ENCODE peak calls at places on chromosomes 5 and 9, in four cellular contexts. V, R, D and M are unnamed samples.

GRCh38 chr5:109455598-109456096 is 45.9 kb upstream of the PJA2 start:
- DNase-seq in V (peak; percentile 100), R (peak; percentile 99), D (no peak), M (no peak)

GRCh38 chr5:435961-436640 is 6.9 kb upstream of the EXOC3 start:
- DNase-seq in V (peak; percentile 36), R (no peak), D (peak; percentile 63), M (no peak)

GRCh38 chr9:133534346-133535284 is at the start of gene ADAMTSL2:
- DNase-seq in V (no peak), R (peak; percentile 64), D (peak; percentile 92), M (no peak)

GRCh38 chr5:103228588-103228987 is 30.0 kb upstream of the MACIR start:
- DNase-seq in V (no peak), R (no peak), D (no peak), M (no peak)

GRCh38 chr5:108661590-108662219 is 86.0 kb upstream of the FER start:
- DNase-seq in V (peak; percentile 85), R (peak; percentile 44), D (no peak), M (no peak)

GRCh38 chr5:104299998-104300706 is 737.6 kb upstream of the NUDT12 start:
- DNase-seq in D (no peak), R (no peak), V (no peak), M (no peak)

GRCh38 chr5:16693879-16694278 is 77.1 kb upstream of the RETREG1 start:
- DNase-seq in D (no peak), R (no peak), V (no peak), M (no peak)

GRCh38 chr9:98248737-98249474 is 6.5 kb downstream of the TBC1D2 start:
- DNase-seq in V (peak; percentile 98), R (peak; percentile 97), D (peak; percentile 91), M (no peak)

GRCh38 chr9:35748239-35748857 is 680 bp downstream of the GBA2 start:
- DNase-seq in R (no peak), V (no peak), D (no peak), M (no peak)

GRCh38 chr5:107184066-107184465 is 486.7 kb downstream of the EFNA5 start:
- DNase-seq in V (peak; percentile 44), R (no peak), D (no peak), M (no peak)

GRCh38 chr5:179301796-179302195 is 43.5 kb downstream of the ADAMTS2 start:
- DNase-seq in D (peak; percentile 68), V (no peak), R (no peak), M (peak; percentile 81)

GRCh38 chr5:172778223-172778814 is 7.3 kb upstream of the DUSP1 start:
- DNase-seq in V (peak; percentile 95), R (peak; percentile 91), D (no peak), M (no peak)

GRCh38 chr5:52945040-52945439 is 44.1 kb upstream of the ITGA2 start:
- DNase-seq in V (no peak), D (no peak), R (no peak), M (no peak)

GRCh38 chr9:115328228-115328627 is 210.3 kb upstream of the TNC start:
- DNase-seq in V (peak; percentile 3), D (no peak), R (peak; percentile 94), M (no peak)

GRCh38 chr9:136225366-136225747 is 20.3 kb downstream of the QSOX2 start:
- DNase-seq in V (no peak), R (no peak), D (no peak), M (no peak)

GRCh38 chr5:128020012-128020411 is 63.6 kb upstream of the SLC12A2 start:
- DNase-seq in D (no peak), V (no peak), R (no peak), M (no peak)

GRCh38 chr9:72635197-72635596 is 113.8 kb downstream of the TMC1 start:
- DNase-seq in D (no peak), R (peak; percentile 26), V (no peak), M (no peak)

GRCh38 chr5:102670224-102670836 is 84.8 kb upstream of the PAM start:
- DNase-seq in D (no peak), V (peak; percentile 24), R (no peak), M (no peak)

GRCh38 chr9:33415152-33416038 is 13.0 kb upstream of the AQP7 start:
- DNase-seq in R (peak; percentile 11), D (peak; percentile 90), V (peak; percentile 88), M (no peak)

GRCh38 chr9:33858346-33858869 is 41.4 kb downstream of the UBE2R2 start:
- DNase-seq in V (no peak), D (no peak), R (peak; percentile 49), M (no peak)

GRCh38 chr9:138118601-138119071 is 241.1 kb downstream of the CACNA1B start:
- DNase-seq in D (peak; percentile 57), V (no peak), R (no peak), M (peak; percentile 76)

GRCh38 chr5:134510970-134511795 is 14.3 kb upstream of the JADE2 start:
- DNase-seq in D (peak; percentile 74), R (peak; percentile 83), V (peak; percentile 86), M (peak; percentile 15)

GRCh38 chr9:82057805-82058204 is 69.2 kb downstream of the SPATA31D1 start:
- DNase-seq in D (no peak), V (no peak), R (no peak), M (no peak)

GRCh38 chr5:145941096-145941676 is 4.8 kb downstream of the SH3RF2 start:
- DNase-seq in R (no peak), V (peak; percentile 75), D (no peak), M (no peak)

GRCh38 chr9:12784461-12785250 is 9.8 kb downstream of the LURAP1L start:
- DNase-seq in V (peak; percentile 99), R (peak; percentile 97), D (peak; percentile 62), M (no peak)

GRCh38 chr9:34570422-34571179 is 18.9 kb downstream of the CNTFR start:
- DNase-seq in R (no peak), D (no peak), V (no peak), M (no peak)

GRCh38 chr9:70441622-70442021 is 27.2 kb upstream of the KLF9 start:
- DNase-seq in D (no peak), R (no peak), V (no peak), M (no peak)

GRCh38 chr9:35464056-35465025 is 25.6 kb upstream of the RUSC2 start:
- DNase-seq in R (peak; percentile 9), V (peak; percentile 21), D (no peak), M (no peak)

GRCh38 chr9:91546574-91546973 is 122.9 kb upstream of the NFIL3 start:
- DNase-seq in R (peak; percentile 94), V (peak; percentile 79), D (no peak), M (no peak)

GRCh38 chr9:114769664-114770063 is 36.2 kb downstream of the TNFSF15 start:
- DNase-seq in V (no peak), R (peak; percentile 69), D (no peak), M (no peak)

GRCh38 chr5:94524841-94525697 is 93.3 kb downstream of the KIAA0825 start:
- DNase-seq in D (no peak), R (peak; percentile 43), V (peak; percentile 60), M (no peak)

GRCh38 chr5:1445895-1446601 is 808 bp upstream of the SLC6A3 start:
- DNase-seq in D (peak; percentile 68), V (no peak), R (no peak), M (peak; percentile 86)

GRCh38 chr9:76581752-76582151 is 122.8 kb downstream of the GCNT1 start:
- DNase-seq in D (no peak), R (no peak), V (no peak), M (no peak)

GRCh38 chr9:33737811-33738606 is 57.4 kb upstream of the PRSS3 start:
- DNase-seq in R (peak; percentile 44), D (no peak), V (peak; percentile 72), M (no peak)

GRCh38 chr9:123389698-123390097 is 33.7 kb downstream of the CRB2 start:
- DNase-seq in V (no peak), D (no peak), R (no peak), M (no peak)

GRCh38 chr5:150780180-150780692 is 1.7 kb downstream of the SMIM3 start:
- DNase-seq in D (peak; percentile 82), V (no peak), R (peak; percentile 66), M (no peak)

GRCh38 chr9:34929506-34930102 is 28.5 kb upstream of the PHF24 start:
- DNase-seq in V (peak; percentile 53), R (peak; percentile 14), D (no peak), M (no peak)

GRCh38 chr9:36818965-36819870 is 214.8 kb downstream of the PAX5 start:
- DNase-seq in R (peak; percentile 25), V (no peak), D (peak; percentile 75), M (peak; percentile 55)

GRCh38 chr5:102119252-102119651 is 176.8 kb downstream of the SLCO4C1 start:
- DNase-seq in D (no peak), R (no peak), V (no peak), M (no peak)

DNA sequence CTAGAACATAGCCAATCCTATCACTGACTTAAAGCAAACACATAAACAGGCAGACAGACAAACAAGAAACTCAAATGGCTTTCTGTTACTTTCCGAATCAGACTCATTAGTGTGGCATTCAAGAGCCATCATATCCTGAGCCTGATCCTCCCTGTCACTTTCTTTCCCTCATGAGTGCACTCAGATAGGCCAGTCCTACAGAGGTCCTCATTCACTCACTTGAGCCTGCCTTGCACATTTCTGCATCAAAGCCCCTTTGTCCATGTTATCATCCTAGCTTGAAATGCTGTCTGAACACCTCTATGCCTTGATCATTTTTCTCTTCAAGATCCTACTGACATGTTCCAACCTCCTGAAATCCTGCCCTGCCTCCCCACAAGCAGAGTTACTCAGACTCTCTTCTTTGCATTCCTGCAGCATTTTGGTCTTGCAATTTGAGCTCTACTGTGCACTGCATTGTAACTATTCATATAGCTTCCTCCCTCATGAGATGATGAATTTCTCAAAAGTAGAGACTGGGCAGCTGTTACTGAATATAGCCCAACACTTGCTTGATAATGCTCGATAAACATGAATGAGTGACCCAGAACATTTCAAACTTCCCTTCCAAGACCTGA is 126.9 kb downstream of the PALM2AKAP2 start:
- DNase-seq in V (peak; percentile 37), D (no peak), R (peak; percentile 61), M (no peak)
- TF ChIP-seq CTCF in V (no peak), D (no peak), R (no peak), M (peak; percentile 51)

GRCh38 chr5:143448518-143448917 is 45.0 kb upstream of the NR3C1 start:
- DNase-seq in D (no peak), V (no peak), R (no peak), M (no peak)
- TF ChIP-seq CTCF in D (no peak), V (no peak), R (no peak), M (no peak)

DNA sequence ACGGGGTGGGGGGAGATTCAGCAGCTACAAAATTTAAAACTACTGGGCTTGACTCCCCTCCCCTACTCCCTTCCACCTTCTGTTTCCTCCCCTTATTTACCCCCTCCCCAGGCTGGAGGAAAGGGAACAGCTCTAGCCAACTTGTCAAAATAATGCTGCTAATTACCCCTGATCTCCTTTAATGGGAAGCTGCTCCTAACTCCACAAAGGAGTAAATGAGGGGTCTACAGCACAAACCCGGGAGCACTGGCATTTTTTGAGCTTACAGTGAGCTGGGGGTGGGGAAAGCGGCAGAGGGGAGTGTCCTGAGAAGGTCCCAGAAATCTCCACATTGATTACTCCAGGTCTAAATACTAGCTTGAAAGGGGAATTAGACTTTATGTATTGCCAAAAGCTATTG is 3.0 kb downstream of the PTCH1 start:
- DNase-seq in V (no peak), R (no peak), D (no peak), M (no peak)
- TF ChIP-seq CTCF in V (no peak), R (no peak), D (no peak), M (no peak)

GRCh38 chr5:175711031-175711430 is 53.2 kb downstream of the HRH2 start:
- DNase-seq in R (no peak), V (no peak), D (no peak), M (no peak)
- TF ChIP-seq CTCF in R (no peak), V (no peak), D (no peak), M (no peak)

DNA sequence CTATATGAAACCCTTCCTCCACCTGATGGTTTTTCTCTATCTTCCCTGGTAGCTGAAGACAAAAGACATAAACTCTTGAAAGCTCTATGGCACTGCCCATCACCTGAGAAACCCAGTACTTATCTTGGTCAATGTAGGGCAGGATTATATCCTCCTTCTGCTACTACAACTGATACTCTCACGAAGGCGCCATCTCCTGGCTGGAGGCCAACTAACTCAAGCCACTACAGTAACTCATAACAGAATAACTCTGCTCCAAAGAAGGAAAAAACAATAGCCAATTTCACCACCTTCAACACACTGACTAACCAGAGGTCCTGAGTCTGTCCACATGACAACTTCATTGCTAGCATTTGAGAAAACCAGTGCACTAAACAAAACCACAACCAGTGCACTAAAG is 409.2 kb downstream of the CETN3 start:
- DNase-seq in V (no peak), R (no peak), D (no peak), M (no peak)
- TF ChIP-seq CTCF in V (no peak), R (no peak), D (no peak), M (no peak)